ENCODE peak calls at places on chromosomes 13 and 19, in six cellular contexts. S is right lobe of liver, W is adrenal gland, C is GM10248, J is HCT116, K is pancreas. G is an unnamed sample.

GRCh38 chr13:23652909-23653726 is 82.9 kb downstream of the TNFRSF19 start:
- DNase-seq in C (no peak), S (no peak), W (no peak), K (no peak), J (no peak), G (no peak)

GRCh38 chr13:77112961-77113360 is 86.0 kb upstream of the FBXL3 start:
- DNase-seq in K (no peak), W (no peak), C (no peak), S (no peak), J (no peak), G (no peak)

GRCh38 chr19:17610384-17610783 is 54.9 kb downstream of the COLGALT1 start:
- DNase-seq in K (no peak), C (peak), J (peak), S (no peak), W (no peak), G (no peak)

GRCh38 chr19:44775676-44776240 is 1.9 kb upstream of the CBLC start:
- DNase-seq in W (no peak), J (no peak), K (no peak), C (no peak), S (no peak), G (no peak)

GRCh38 chr19:48390188-48391099 is 907 bp downstream of the KDELR1 start:
- DNase-seq in C (peak), K (peak), J (no peak), S (peak), W (peak), G (peak)

GRCh38 chr13:25503856-25504255 is 132.1 kb downstream of the ATP8A2 start:
- DNase-seq in K (no peak), S (no peak), W (no peak), J (no peak), C (no peak), G (no peak)

GRCh38 chr19:9076886-9077285 is 10.0 kb upstream of the OR1M1 start:
- DNase-seq in J (no peak), W (no peak), C (no peak), K (no peak), S (no peak), G (no peak)

GRCh38 chr19:35005256-35005977 is 5.3 kb downstream of the GRAMD1A start:
- DNase-seq in J (no peak), W (no peak), C (no peak), K (peak), S (peak), G (no peak)

GRCh38 chr19:43527860-43528622 is 1.0 kb upstream of the ETHE1 start:
- DNase-seq in J (no peak), K (no peak), S (no peak), W (peak), C (no peak), G (peak)

GRCh38 chr13:102369303-102369702 is 32.5 kb downstream of the FGF14 start:
- DNase-seq in S (no peak), C (no peak), W (no peak), J (no peak), K (no peak), G (no peak)

GRCh38 chr19:54648129-54648528 is 14.7 kb upstream of the LILRB4 start:
- DNase-seq in S (no peak), C (no peak), J (no peak), K (no peak), W (peak), G (no peak)

GRCh38 chr19:41407271-41407670 is 9.7 kb downstream of the BCKDHA start:
- DNase-seq in C (no peak), W (no peak), K (no peak), J (no peak), S (no peak), G (no peak)

GRCh38 chr19:34241513-34242337 is 12.6 kb upstream of the GARRE1 start:
- DNase-seq in C (no peak), K (peak), J (no peak), S (no peak), W (peak), G (peak)

GRCh38 chr13:99278199-99278598 is 20.0 kb upstream of the GPR18 start:
- DNase-seq in S (no peak), W (no peak), K (no peak), C (no peak), J (no peak), G (no peak)

GRCh38 chr19:48738557-48739399 is 1.6 kb downstream of the RASIP1 start:
- DNase-seq in K (peak), C (peak), J (peak), S (peak), W (peak), G (peak)

GRCh38 chr19:38653028-38653571 is 5.7 kb downstream of the ACTN4 start:
- DNase-seq in C (no peak), J (no peak), S (peak), W (peak), K (peak), G (no peak)

GRCh38 chr13:94390881-94391280 is 88.6 kb downstream of the DCT start:
- DNase-seq in J (no peak), C (no peak), K (no peak), S (no peak), W (no peak), G (no peak)

GRCh38 chr19:3746371-3747056 is 15.0 kb downstream of the APBA3 start:
- DNase-seq in S (no peak), K (no peak), C (no peak), W (no peak), J (no peak), G (no peak)

GRCh38 chr19:34732548-34733255 is 1.3 kb upstream of the ZNF181 start:
- DNase-seq in W (no peak), K (peak), C (peak), S (no peak), J (no peak), G (peak)

GRCh38 chr19:54415901-54416621 is 797 bp downstream of the TTYH1 start:
- DNase-seq in J (no peak), W (no peak), K (no peak), C (no peak), S (no peak), G (no peak)

GRCh38 chr19:34220472-34221063 is 33.8 kb upstream of the GARRE1 start:
- DNase-seq in J (peak), K (peak), C (peak), S (no peak), W (peak), G (peak)

GRCh38 chr19:49413348-49413747 is 9.9 kb downstream of the PTH2 start:
- DNase-seq in W (no peak), K (no peak), J (no peak), C (no peak), S (no peak), G (no peak)

GRCh38 chr13:44452418-44452817 is 78.8 kb downstream of the SERP2 start:
- DNase-seq in J (no peak), K (no peak), S (no peak), C (no peak), W (no peak), G (no peak)

DNA sequence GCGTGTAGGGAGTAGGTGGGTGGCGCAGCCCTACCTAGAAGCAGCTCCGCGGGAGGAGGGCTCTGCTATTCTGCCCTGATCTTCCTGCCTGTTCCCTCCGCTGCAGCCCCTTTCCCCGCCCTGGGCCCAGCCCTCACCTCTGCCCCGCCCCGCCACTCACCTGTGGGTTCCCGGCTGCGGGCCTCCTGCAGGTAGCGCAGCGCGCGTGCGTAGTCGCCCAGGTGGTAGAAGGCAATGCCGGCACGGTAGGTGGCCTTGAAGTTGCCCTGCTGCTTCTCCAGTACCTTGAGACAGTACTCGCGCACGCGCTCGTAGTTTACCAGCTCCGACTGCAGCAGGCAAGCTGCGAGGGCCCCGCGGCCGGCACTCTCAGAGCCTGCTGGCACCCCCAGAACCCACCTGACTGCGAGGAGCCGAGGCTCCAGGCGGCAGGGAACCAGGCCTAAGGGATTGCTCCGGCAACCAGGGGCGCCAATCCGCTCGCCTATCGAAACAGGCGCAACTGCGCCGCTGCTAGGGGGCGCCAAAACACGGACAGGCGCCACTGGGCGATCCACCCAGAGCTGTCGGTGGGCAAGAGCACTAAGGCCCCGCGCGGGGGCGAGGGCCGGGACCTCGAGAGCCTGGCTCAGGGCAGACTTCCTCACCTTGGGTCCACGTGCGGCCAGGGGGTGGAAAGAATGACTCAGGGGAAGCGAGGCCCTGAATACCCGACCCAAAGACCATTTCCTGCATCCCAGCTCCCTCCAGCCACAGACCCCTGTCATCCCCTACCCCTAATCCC is 965 bp downstream of the TTC9B start:
- DNase-seq in C (no peak), J (peak), S (no peak), K (peak), W (no peak), G (peak)
- TF ChIP-seq CTCF in C (no peak), J (peak), S (peak), K (no peak), W (peak), G (peak)

GRCh38 chr13:20812890-20813289 is 39.1 kb upstream of the EEF1AKMT1 start:
- DNase-seq in S (no peak), J (no peak), W (no peak), K (no peak), C (no peak), G (no peak)

GRCh38 chr13:20814224-20814910 is 40.6 kb upstream of the EEF1AKMT1 start:
- DNase-seq in K (peak), C (no peak), W (peak), S (peak), J (no peak), G (no peak)

GRCh38 chr13:20810808-20811207 is 37.0 kb upstream of the EEF1AKMT1 start:
- DNase-seq in C (no peak), J (no peak), K (no peak), S (no peak), W (no peak), G (no peak)

GRCh38 chr13:20819715-20820114 is 46.0 kb upstream of the EEF1AKMT1 start:
- DNase-seq in W (no peak), J (no peak), C (no peak), S (no peak), K (no peak), G (peak)

GRCh38 chr13:20815469-20815868 is 41.7 kb upstream of the EEF1AKMT1 start:
- DNase-seq in J (no peak), K (no peak), S (no peak), C (no peak), W (no peak), G (no peak)
- TF ChIP-seq CTCF in J (no peak), K (no peak), S (no peak), C (no peak), W (no peak), G (no peak)

GRCh38 chr13:100517135-100517534 is 71.5 kb downstream of the GGACT start:
- DNase-seq in J (no peak), K (peak), W (no peak), C (no peak), S (peak), G (no peak)
- TF ChIP-seq CTCF in J (no peak), K (no peak), W (no peak), C (no peak), S (no peak), G (no peak)

GRCh38 chr19:51695702-51696315 is 2.7 kb downstream of the SPACA6 start:
- DNase-seq in S (no peak), J (no peak), W (peak), K (no peak), C (peak), G (no peak)

GRCh38 chr19:51697169-51697776 is 4.1 kb downstream of the SPACA6 start:
- DNase-seq in J (no peak), W (peak), K (no peak), S (no peak), C (no peak), G (no peak)

GRCh38 chr19:51699170-51699569 is 6.0 kb downstream of the SPACA6 start:
- DNase-seq in K (no peak), S (no peak), C (no peak), J (no peak), W (no peak), G (no peak)

GRCh38 chr19:51696606-51697005 is 3.5 kb downstream of the SPACA6 start:
- DNase-seq in C (peak), J (no peak), K (no peak), W (peak), S (no peak), G (no peak)

DNA sequence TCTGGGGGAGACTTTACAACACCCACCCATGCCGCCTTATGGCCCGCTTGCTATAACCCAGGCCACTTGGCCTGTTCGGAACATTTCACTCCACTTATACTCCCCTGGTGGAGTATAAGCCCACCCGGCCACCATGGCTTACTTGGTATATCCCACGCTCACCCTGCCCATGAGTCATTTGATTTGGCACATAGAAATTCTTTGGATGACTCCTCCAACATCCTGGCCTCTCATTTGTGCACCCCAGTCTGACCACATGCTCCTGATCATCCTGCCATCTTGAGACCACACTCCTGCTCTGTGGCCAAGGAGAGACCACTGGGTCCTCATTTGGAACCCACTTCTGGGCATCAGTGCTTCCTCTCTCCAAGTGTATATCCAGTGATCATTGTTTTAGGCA is 5.2 kb downstream of the SPACA6 start:
- DNase-seq in K (no peak), W (peak), J (no peak), S (no peak), C (no peak), G (no peak)
- TF ChIP-seq CTCF in K (no peak), W (no peak), J (no peak), S (no peak), C (no peak), G (no peak)

GRCh38 chr13:49791214-49791752 is 1.2 kb downstream of the KPNA3 start:
- DNase-seq in W (no peak), J (no peak), S (no peak), C (peak), K (peak), G (peak)
- TF ChIP-seq CTCF in W (no peak), J (no peak), S (peak), C (peak), K (no peak), G (no peak)

GRCh38 chr13:30810261-30810701 is 74.9 kb downstream of the ALOX5AP start:
- DNase-seq in C (no peak), K (peak), J (no peak), W (peak), S (no peak), G (no peak)

GRCh38 chr13:30807392-30807791 is 72.0 kb downstream of the ALOX5AP start:
- DNase-seq in C (no peak), J (no peak), S (no peak), W (no peak), K (no peak), G (no peak)

GRCh38 chr13:30809787-30810186 is 74.4 kb downstream of the ALOX5AP start:
- DNase-seq in C (no peak), W (peak), J (no peak), K (no peak), S (no peak), G (no peak)

GRCh38 chr13:30806784-30807183 is 71.4 kb downstream of the ALOX5AP start:
- DNase-seq in J (no peak), W (no peak), K (no peak), S (no peak), C (no peak), G (no peak)

DNA sequence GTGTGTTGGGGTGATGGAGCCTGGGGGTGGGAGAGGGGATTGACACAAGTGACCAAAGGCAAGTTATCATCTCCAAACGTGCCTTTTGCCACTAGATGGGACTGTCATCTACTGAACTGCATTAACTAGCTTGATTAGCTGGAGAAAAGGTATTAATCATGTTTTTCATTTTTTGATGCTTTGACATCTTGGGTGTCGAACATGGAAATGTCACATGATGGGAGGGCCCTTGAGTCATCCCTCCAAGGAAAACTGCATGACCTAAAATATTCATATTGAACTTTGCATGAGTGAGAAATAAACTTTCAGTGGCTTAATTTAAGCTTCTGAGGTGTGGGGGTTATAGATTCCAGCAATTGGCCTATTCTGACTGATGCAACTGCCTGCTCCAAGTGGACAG is 73.3 kb downstream of the ALOX5AP start:
- DNase-seq in K (no peak), S (no peak), W (no peak), C (no peak), J (no peak), G (no peak)
- TF ChIP-seq CTCF in K (no peak), S (no peak), W (no peak), C (peak), J (peak), G (no peak)

GRCh38 chr19:7292352-7292949 is 1.8 kb downstream of the INSR start:
- DNase-seq in K (no peak), J (no peak), W (no peak), C (no peak), S (no peak), G (no peak)

GRCh38 chr19:7295912-7296486 is 1.8 kb upstream of the INSR start:
- DNase-seq in S (no peak), J (no peak), K (no peak), W (no peak), C (no peak), G (no peak)

GRCh38 chr19:7292950-7293794 is 1.0 kb downstream of the INSR start:
- DNase-seq in J (no peak), S (peak), C (peak), K (peak), W (peak), G (peak)

GRCh38 chr19:7293795-7294570 is at the start of gene INSR:
- DNase-seq in J (peak), W (peak), S (peak), K (peak), C (peak), G (peak)

DNA sequence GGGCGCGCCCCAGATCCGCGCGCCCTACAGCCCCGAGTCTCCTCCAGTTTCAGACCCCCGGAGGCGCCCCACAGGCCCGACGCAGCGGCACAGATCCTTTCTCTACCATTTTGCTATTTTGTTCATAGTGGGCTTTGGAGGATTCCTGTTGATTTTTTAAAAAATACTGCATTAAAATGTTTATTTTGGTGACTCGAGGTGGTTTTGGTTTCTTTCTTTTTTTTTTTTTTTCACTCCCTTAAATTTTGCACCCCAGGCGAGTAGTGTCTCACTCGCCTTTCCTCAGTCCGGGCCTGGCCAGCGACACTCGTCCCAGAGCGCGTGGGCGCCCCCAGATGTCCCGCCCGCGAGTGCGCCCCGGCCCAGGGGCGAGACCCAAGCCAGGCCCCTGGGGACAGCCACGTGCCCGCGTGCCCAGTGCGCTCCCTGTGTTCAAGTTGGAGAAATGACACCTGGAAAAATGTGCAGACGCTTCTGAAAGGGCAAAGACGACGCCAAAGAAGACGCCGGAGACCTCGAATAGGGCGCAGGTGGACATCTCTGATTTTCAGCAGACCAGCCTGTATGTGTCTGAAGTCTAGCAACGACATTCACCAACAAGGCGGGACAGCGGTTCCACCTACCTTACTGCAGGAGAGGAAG is 478 bp upstream of the INSR start:
- DNase-seq in W (peak), J (peak), K (peak), S (peak), C (peak), G (peak)
- TF ChIP-seq CTCF in W (peak), J (peak), K (no peak), S (peak), C (peak), G (no peak)

DNA sequence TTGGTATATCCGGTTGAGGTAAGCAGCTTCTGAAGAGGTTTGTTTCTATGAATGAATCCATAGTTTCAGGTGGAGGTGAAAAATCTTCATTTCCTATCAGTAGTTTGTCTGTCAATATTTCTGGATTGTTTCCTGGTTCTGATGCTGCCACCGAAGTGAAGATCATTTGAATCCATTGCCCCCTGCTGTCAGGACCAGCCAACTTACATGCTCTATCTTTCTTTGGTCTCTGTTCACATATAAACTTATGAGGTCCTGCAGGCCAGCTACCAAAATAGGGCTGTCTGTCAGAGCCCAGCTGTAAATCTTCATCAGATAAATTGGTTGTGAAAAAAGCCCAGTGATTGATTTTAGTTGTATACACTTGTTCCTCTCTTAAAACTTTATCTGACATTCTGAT is 15.2 kb upstream of the N4BP2L1 start:
- DNase-seq in S (no peak), C (peak), K (no peak), W (no peak), J (peak), G (peak)
- TF ChIP-seq CTCF in S (peak), C (peak), K (no peak), W (no peak), J (peak), G (peak)

GRCh38 chr13:26601669-26602068 is 44.2 kb downstream of the WASF3 start:
- DNase-seq in W (no peak), K (no peak), J (no peak), C (peak), S (no peak), G (peak)
- TF ChIP-seq CTCF in W (no peak), K (no peak), J (no peak), C (no peak), S (peak), G (no peak)

GRCh38 chr19:13825489-13826475 is 30.5 kb downstream of the ZSWIM4 start:
- DNase-seq in W (no peak), K (no peak), S (no peak), J (no peak), C (no peak), G (no peak)
- TF ChIP-seq CTCF in W (peak), K (no peak), S (no peak), J (no peak), C (no peak), G (peak)

G was measured in activated CD8-positive, alpha-beta T cell treated with anti-CD3 and anti-CD28 coated beads for 36 hours.